ENCODE peak calls at places on chromosomes 2 and 18, in ten cellular contexts. M is activated CD4-positive, CD25-positive, alpha-beta regulatory T cell; G is lower leg skin; T is NCI-H1694 treated with DMSO at 0.1 percent for 48 hours; O is neural progenitor cell; I is effector memory CD4-positive, alpha-beta T cell; K is activated naive CD4-positive, alpha-beta T cell; F is amygdala; L is CD8-positive, alpha-beta T cell; B is left ventricle myocardium inferior. W is an unnamed sample.

GRCh38 chr18:78915446-78916008 is 64.1 kb upstream of the SALL3 start:
- DNase-seq in M (no peak), G (no peak), T (no peak), O (no peak), I (no peak), K (no peak), F (no peak), L (no peak), B (no peak), W (no peak)

GRCh38 chr2:102618452-102619413 is 620 bp upstream of the SLC9A2 start:
- DNase-seq in M (no peak), G (no peak), T (no peak), O (peak), I (no peak), K (no peak), F (no peak), L (no peak), B (no peak), W (peak)

GRCh38 chr2:161048317-161048716 is 111.9 kb upstream of the TANK start:
- DNase-seq in M (no peak), G (no peak), T (no peak), O (no peak), I (no peak), K (no peak), F (no peak), L (no peak), B (no peak), W (no peak)

GRCh38 chr2:105541189-105542050 is 142.6 kb upstream of the FHL2 start:
- DNase-seq in M (no peak), G (no peak), T (no peak), O (no peak), I (no peak), K (no peak), F (no peak), L (peak), B (no peak), W (no peak)

GRCh38 chr18:23068692-23069305 is 66.5 kb upstream of the CABLES1 start:
- DNase-seq in M (no peak), G (no peak), T (no peak), O (no peak), I (no peak), K (no peak), F (no peak), L (no peak), B (no peak), W (no peak)

GRCh38 chr2:101012706-101013181 is 10.7 kb downstream of the RPL31 start:
- DNase-seq in M (no peak), G (peak), T (peak), O (peak), I (no peak), K (no peak), F (no peak), L (peak), B (no peak), W (no peak)

GRCh38 chr2:131426727-131427126 is 49.2 kb upstream of the TUBA3D start:
- DNase-seq in M (no peak), G (no peak), T (no peak), O (no peak), I (no peak), K (no peak), F (no peak), L (no peak), B (no peak), W (no peak)

GRCh38 chr18:26091047-26091630 is 726 bp upstream of the SS18 start:
- DNase-seq in M (peak), G (no peak), T (no peak), O (no peak), I (no peak), K (peak), F (no peak), L (no peak), B (peak), W (peak)

GRCh38 chr2:113370478-113371091 is 66.9 kb upstream of the ZNG1B start:
- DNase-seq in M (no peak), G (peak), T (no peak), O (peak), I (peak), K (no peak), F (no peak), L (peak), B (peak), W (peak)

GRCh38 chr2:126678278-126679073 is 22.5 kb downstream of the GYPC start:
- DNase-seq in M (no peak), G (no peak), T (no peak), O (no peak), I (no peak), K (no peak), F (no peak), L (no peak), B (no peak), W (no peak)

GRCh38 chr18:8389391-8390340 is 219.6 kb upstream of the RAB12 start:
- DNase-seq in M (no peak), G (peak), T (peak), O (peak), I (no peak), K (no peak), F (peak), L (no peak), B (peak), W (peak)

GRCh38 chr18:67766930-67767329 is 250.4 kb upstream of the DSEL start:
- DNase-seq in M (no peak), G (no peak), T (no peak), O (no peak), I (no peak), K (no peak), F (no peak), L (no peak), B (no peak), W (no peak)

GRCh38 chr2:159256159-159256558 is 30.3 kb downstream of the WDSUB1 start:
- DNase-seq in M (no peak), G (no peak), T (no peak), O (no peak), I (no peak), K (no peak), F (no peak), L (no peak), B (no peak), W (no peak)

GRCh38 chr2:51782874-51783765 is 751.2 kb upstream of the NRXN1 start:
- DNase-seq in M (no peak), G (no peak), T (peak), O (no peak), I (no peak), K (no peak), F (no peak), L (no peak), B (no peak), W (no peak)

GRCh38 chr2:217286833-217287232 is 427.0 kb upstream of the TNP1 start:
- DNase-seq in M (no peak), G (no peak), T (no peak), O (no peak), I (no peak), K (no peak), F (no peak), L (no peak), B (no peak), W (no peak)

GRCh38 chr2:200466703-200467418 is 43.0 kb downstream of the KCTD18 start:
- DNase-seq in M (peak), G (peak), T (no peak), O (no peak), I (peak), K (no peak), F (no peak), L (peak), B (no peak), W (no peak)

GRCh38 chr2:238240761-238241711 is 1.2 kb upstream of the HES6 start:
- DNase-seq in M (no peak), G (no peak), T (peak), O (peak), I (no peak), K (no peak), F (peak), L (no peak), B (peak), W (peak)

GRCh38 chr2:16774091-16774490 is 108.5 kb upstream of the CYRIA start:
- DNase-seq in M (no peak), G (no peak), T (no peak), O (no peak), I (no peak), K (no peak), F (no peak), L (no peak), B (no peak), W (no peak)

GRCh38 chr2:16311521-16312440 is 353.9 kb downstream of the CYRIA start:
- DNase-seq in M (no peak), G (no peak), T (no peak), O (no peak), I (no peak), K (no peak), F (no peak), L (no peak), B (no peak), W (no peak)

GRCh38 chr2:174059178-174059874 is 94.2 kb upstream of the SP3 start:
- DNase-seq in M (no peak), G (no peak), T (no peak), O (no peak), I (no peak), K (no peak), F (no peak), L (no peak), B (no peak), W (no peak)

GRCh38 chr18:12366794-12367193 is 10.2 kb downstream of the AFG3L2 start:
- DNase-seq in M (no peak), G (no peak), T (no peak), O (no peak), I (no peak), K (no peak), F (no peak), L (no peak), B (no peak), W (no peak)

GRCh38 chr2:228446732-228447131 is 265.2 kb upstream of the SPHKAP start:
- DNase-seq in M (no peak), G (no peak), T (peak), O (no peak), I (no peak), K (no peak), F (peak), L (no peak), B (no peak), W (no peak)

GRCh38 chr2:5766621-5767020 is 74.4 kb downstream of the SOX11 start:
- DNase-seq in M (no peak), G (no peak), T (no peak), O (no peak), I (no peak), K (no peak), F (no peak), L (no peak), B (no peak), W (no peak)

GRCh38 chr2:148298201-148298600 is 277.3 kb downstream of the MBD5 start:
- DNase-seq in M (no peak), G (no peak), T (no peak), O (no peak), I (no peak), K (no peak), F (no peak), L (no peak), B (no peak), W (no peak)

GRCh38 chr2:7111626-7112025 is 194.4 kb downstream of the RNF144A start:
- DNase-seq in M (no peak), G (no peak), T (no peak), O (peak), I (no peak), K (no peak), F (no peak), L (no peak), B (no peak), W (no peak)

GRCh38 chr2:176156959-176157498 is at the start of gene HOXD3:
- DNase-seq in M (no peak), G (no peak), T (no peak), O (no peak), I (no peak), K (no peak), F (no peak), L (no peak), B (no peak), W (no peak)

GRCh38 chr2:160993543-160994090 is 166.6 kb upstream of the TANK start:
- DNase-seq in M (no peak), G (no peak), T (no peak), O (no peak), I (no peak), K (no peak), F (no peak), L (no peak), B (no peak), W (no peak)

GRCh38 chr18:59861009-59861408 is 38.8 kb upstream of the PMAIP1 start:
- DNase-seq in M (no peak), G (no peak), T (no peak), O (no peak), I (no peak), K (no peak), F (no peak), L (no peak), B (no peak), W (no peak)

GRCh38 chr2:16278421-16279200 is 338.3 kb downstream of the MYCN start:
- DNase-seq in M (no peak), G (no peak), T (no peak), O (no peak), I (no peak), K (no peak), F (no peak), L (no peak), B (no peak), W (no peak)

GRCh38 chr2:100017633-100018032 is 124.8 kb downstream of the AFF3 start:
- DNase-seq in M (no peak), G (no peak), T (no peak), O (no peak), I (no peak), K (no peak), F (no peak), L (no peak), B (no peak), W (no peak)

GRCh38 chr2:206477296-206477695 is 34.0 kb downstream of the ADAM23 start:
- DNase-seq in M (no peak), G (no peak), T (peak), O (no peak), I (no peak), K (no peak), F (no peak), L (no peak), B (no peak), W (no peak)

GRCh38 chr2:134588556-134588955 is 130.2 kb downstream of the TMEM163 start:
- DNase-seq in M (no peak), G (no peak), T (no peak), O (no peak), I (no peak), K (no peak), F (no peak), L (no peak), B (no peak), W (no peak)

GRCh38 chr18:24764766-24765165 is 304.3 kb downstream of the HRH4 start:
- DNase-seq in M (no peak), G (no peak), T (no peak), O (no peak), I (no peak), K (no peak), F (no peak), L (no peak), B (no peak), W (no peak)

GRCh38 chr2:179622635-179623034 is 238.8 kb downstream of the ZNF385B start:
- DNase-seq in M (no peak), G (no peak), T (no peak), O (no peak), I (no peak), K (no peak), F (no peak), L (no peak), B (peak), W (no peak)

GRCh38 chr2:46814160-46814559 is 101.4 kb downstream of the MCFD2 start:
- DNase-seq in M (no peak), G (peak), T (no peak), O (no peak), I (no peak), K (no peak), F (no peak), L (no peak), B (peak), W (no peak)

GRCh38 chr2:19559596-19560240 is 201.3 kb upstream of the OSR1 start:
- DNase-seq in M (no peak), G (no peak), T (no peak), O (no peak), I (no peak), K (no peak), F (no peak), L (no peak), B (no peak), W (no peak)

GRCh38 chr2:187654535-187654934 is 100.3 kb upstream of the TFPI start:
- DNase-seq in M (no peak), G (no peak), T (no peak), O (no peak), I (no peak), K (no peak), F (no peak), L (no peak), B (peak), W (peak)

GRCh38 chr2:215028231-215028630 is 110.2 kb downstream of the ABCA12 start:
- DNase-seq in M (no peak), G (no peak), T (no peak), O (no peak), I (no peak), K (no peak), F (no peak), L (no peak), B (no peak), W (no peak)